ENCODE peak calls at places on chromosomes 3 and 15, in six cellular contexts. One of them, this sample, is unnamed. For H3K36me3 and H3K27me3, the result is how much of the 10 kb centered on the place peaks cover.

GRCh38 chr3:23389089-23389488 is 186.0 kb downstream of the UBE2E2 start:
- DNase-seq in neural progenitor cell: no peak
- DNase-seq in HCT116: no peak
- DNase-seq in body of pancreas: no peak
- DNase-seq in tibial artery: no peak
- DNase-seq in uterus: no peak
- DNase-seq in this sample: no peak

GRCh38 chr3:139982404-139982803 is 47.4 kb downstream of the CLSTN2 start:
- DNase-seq in neural progenitor cell: peak
- DNase-seq in HCT116: no peak
- DNase-seq in body of pancreas: no peak
- DNase-seq in tibial artery: no peak
- DNase-seq in uterus: no peak
- DNase-seq in this sample: peak

GRCh38 chr3:136197159-136197715 is 1.1 kb upstream of the MSL2 start:
- DNase-seq in neural progenitor cell: no peak
- DNase-seq in HCT116: no peak
- DNase-seq in body of pancreas: no peak
- DNase-seq in tibial artery: no peak
- DNase-seq in uterus: no peak
- DNase-seq in this sample: no peak

GRCh38 chr3:50303038-50303815 is at the start of gene HYAL1:
- DNase-seq in neural progenitor cell: peak
- DNase-seq in HCT116: peak
- DNase-seq in body of pancreas: peak
- DNase-seq in tibial artery: no peak
- DNase-seq in uterus: peak
- DNase-seq in this sample: peak

GRCh38 chr15:38877471-38877870 is 312.9 kb upstream of the RASGRP1 start:
- DNase-seq in neural progenitor cell: no peak
- DNase-seq in HCT116: no peak
- DNase-seq in body of pancreas: no peak
- DNase-seq in tibial artery: no peak
- DNase-seq in uterus: no peak
- DNase-seq in this sample: no peak

GRCh38 chr3:157088506-157089454 is 71.2 kb downstream of the CCNL1 start:
- DNase-seq in neural progenitor cell: peak
- DNase-seq in HCT116: peak
- DNase-seq in body of pancreas: peak
- DNase-seq in tibial artery: peak
- DNase-seq in uterus: peak
- DNase-seq in this sample: peak

GRCh38 chr15:68252925-68253534 is 23.5 kb upstream of the CLN6 start:
- DNase-seq in neural progenitor cell: peak
- DNase-seq in HCT116: peak
- DNase-seq in body of pancreas: peak
- DNase-seq in tibial artery: peak
- DNase-seq in uterus: peak
- DNase-seq in this sample: no peak

GRCh38 chr15:61146643-61147230 is 82.4 kb downstream of the RORA start:
- DNase-seq in neural progenitor cell: peak
- DNase-seq in HCT116: no peak
- DNase-seq in body of pancreas: no peak
- DNase-seq in tibial artery: no peak
- DNase-seq in uterus: no peak
- DNase-seq in this sample: no peak

GRCh38 chr15:72722071-72722696 is 36.2 kb downstream of the BBS4 start:
- DNase-seq in neural progenitor cell: peak
- DNase-seq in HCT116: peak
- DNase-seq in body of pancreas: peak
- DNase-seq in tibial artery: peak
- DNase-seq in uterus: peak
- DNase-seq in this sample: peak

GRCh38 chr3:49593046-49593445 is 38.8 kb downstream of the BSN start:
- DNase-seq in neural progenitor cell: no peak
- DNase-seq in HCT116: no peak
- DNase-seq in body of pancreas: no peak
- DNase-seq in tibial artery: no peak
- DNase-seq in uterus: no peak
- DNase-seq in this sample: no peak

GRCh38 chr3:37704129-37704528 is 157.6 kb upstream of the CTDSPL start:
- DNase-seq in neural progenitor cell: no peak
- DNase-seq in HCT116: no peak
- DNase-seq in body of pancreas: no peak
- DNase-seq in tibial artery: no peak
- DNase-seq in uterus: no peak
- DNase-seq in this sample: no peak

GRCh38 chr3:12842469-12842868 is 1.1 kb upstream of the RPL32 start:
- DNase-seq in neural progenitor cell: no peak
- DNase-seq in HCT116: no peak
- DNase-seq in body of pancreas: no peak
- DNase-seq in tibial artery: no peak
- DNase-seq in uterus: no peak
- DNase-seq in this sample: no peak

GRCh38 chr3:10289077-10289476 is 3.7 kb downstream of the GHRL start:
- DNase-seq in neural progenitor cell: no peak
- DNase-seq in HCT116: no peak
- DNase-seq in body of pancreas: no peak
- DNase-seq in tibial artery: no peak
- DNase-seq in uterus: no peak
- DNase-seq in this sample: no peak
- H3K36me3 ChIP-seq in neural progenitor cell: under half
- H3K36me3 ChIP-seq in HCT116: under half
- H3K36me3 ChIP-seq in body of pancreas: under half
- H3K36me3 ChIP-seq in tibial artery: under half
- H3K36me3 ChIP-seq in uterus: under half
- H3K36me3 ChIP-seq in this sample: under half

GRCh38 chr3:128539376-128539775 is 46.4 kb upstream of the GATA2 start:
- DNase-seq in neural progenitor cell: no peak
- DNase-seq in HCT116: no peak
- DNase-seq in body of pancreas: no peak
- DNase-seq in tibial artery: no peak
- DNase-seq in uterus: no peak
- DNase-seq in this sample: no peak
- H3K27me3 ChIP-seq in neural progenitor cell: under half
- H3K27me3 ChIP-seq in HCT116: under half
- H3K27me3 ChIP-seq in body of pancreas: under half
- H3K27me3 ChIP-seq in tibial artery: under half
- H3K27me3 ChIP-seq in uterus: under half
- H3K27me3 ChIP-seq in this sample: under half

DNA sequence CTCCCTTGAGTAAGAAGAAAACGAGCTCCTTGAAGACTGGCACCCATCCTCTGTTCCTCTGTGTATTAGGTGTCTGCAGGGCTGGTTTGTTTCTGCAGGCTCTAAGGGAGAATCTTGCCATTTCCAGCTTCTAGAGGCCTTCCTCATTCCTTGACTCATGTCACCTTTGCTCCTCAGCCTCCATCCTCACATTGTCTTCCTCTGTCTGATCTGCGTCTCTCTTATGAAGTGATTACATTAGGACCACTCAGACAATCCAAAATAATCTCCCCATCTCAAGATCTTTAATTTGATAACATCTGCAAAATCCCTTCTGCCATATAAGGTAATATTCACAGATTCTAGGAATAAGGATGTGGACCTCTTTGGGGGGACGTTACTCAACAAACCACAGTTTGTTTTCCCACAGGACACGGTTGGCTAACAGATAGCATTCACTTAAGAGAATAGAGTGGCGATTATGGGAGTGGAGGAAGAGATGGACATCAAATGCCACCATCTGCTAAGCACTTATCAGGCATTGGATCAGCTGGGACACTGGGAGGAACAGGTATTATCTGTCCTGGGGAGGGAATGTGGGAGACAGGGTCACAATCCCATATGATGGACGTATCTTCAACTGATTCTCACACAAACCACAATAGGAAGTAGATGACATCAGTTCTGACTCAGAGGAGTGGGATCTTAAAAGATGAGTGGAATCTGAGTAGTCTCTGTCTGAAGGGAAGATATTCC is 17.2 kb downstream of the ARHGAP31 start:
- DNase-seq in neural progenitor cell: no peak
- DNase-seq in HCT116: no peak
- DNase-seq in body of pancreas: no peak
- DNase-seq in tibial artery: no peak
- DNase-seq in uterus: no peak
- DNase-seq in this sample: no peak
- TF ChIP-seq CTCF in neural progenitor cell: no peak
- TF ChIP-seq CTCF in HCT116: no peak
- TF ChIP-seq CTCF in body of pancreas: no peak
- TF ChIP-seq CTCF in tibial artery: no peak
- TF ChIP-seq CTCF in uterus: no peak
- TF ChIP-seq CTCF in this sample: no peak

GRCh38 chr3:10280177-10280529 is 12.6 kb downstream of the GHRL start:
- DNase-seq in neural progenitor cell: no peak
- DNase-seq in HCT116: no peak
- DNase-seq in body of pancreas: no peak
- DNase-seq in tibial artery: no peak
- DNase-seq in uterus: no peak
- DNase-seq in this sample: no peak
- H3K36me3 ChIP-seq in neural progenitor cell: under half
- H3K36me3 ChIP-seq in HCT116: under half
- H3K36me3 ChIP-seq in body of pancreas: under half
- H3K36me3 ChIP-seq in tibial artery: half or more
- H3K36me3 ChIP-seq in uterus: under half
- H3K36me3 ChIP-seq in this sample: under half

GRCh38 chr3:159785276-159785675 is 203.4 kb upstream of the IL12A start:
- DNase-seq in neural progenitor cell: no peak
- DNase-seq in HCT116: no peak
- DNase-seq in body of pancreas: no peak
- DNase-seq in tibial artery: no peak
- DNase-seq in uterus: no peak
- DNase-seq in this sample: peak

GRCh38 chr3:159783780-159784747 is 204.6 kb upstream of the IL12A start:
- DNase-seq in neural progenitor cell: no peak
- DNase-seq in HCT116: no peak
- DNase-seq in body of pancreas: no peak
- DNase-seq in tibial artery: no peak
- DNase-seq in uterus: no peak
- DNase-seq in this sample: peak

GRCh38 chr3:159779883-159780282 is 208.8 kb upstream of the IL12A start:
- DNase-seq in neural progenitor cell: no peak
- DNase-seq in HCT116: no peak
- DNase-seq in body of pancreas: no peak
- DNase-seq in tibial artery: no peak
- DNase-seq in uterus: no peak
- DNase-seq in this sample: no peak

GRCh38 chr3:159781867-159782266 is 206.8 kb upstream of the IL12A start:
- DNase-seq in neural progenitor cell: no peak
- DNase-seq in HCT116: no peak
- DNase-seq in body of pancreas: no peak
- DNase-seq in tibial artery: no peak
- DNase-seq in uterus: no peak
- DNase-seq in this sample: peak

DNA sequence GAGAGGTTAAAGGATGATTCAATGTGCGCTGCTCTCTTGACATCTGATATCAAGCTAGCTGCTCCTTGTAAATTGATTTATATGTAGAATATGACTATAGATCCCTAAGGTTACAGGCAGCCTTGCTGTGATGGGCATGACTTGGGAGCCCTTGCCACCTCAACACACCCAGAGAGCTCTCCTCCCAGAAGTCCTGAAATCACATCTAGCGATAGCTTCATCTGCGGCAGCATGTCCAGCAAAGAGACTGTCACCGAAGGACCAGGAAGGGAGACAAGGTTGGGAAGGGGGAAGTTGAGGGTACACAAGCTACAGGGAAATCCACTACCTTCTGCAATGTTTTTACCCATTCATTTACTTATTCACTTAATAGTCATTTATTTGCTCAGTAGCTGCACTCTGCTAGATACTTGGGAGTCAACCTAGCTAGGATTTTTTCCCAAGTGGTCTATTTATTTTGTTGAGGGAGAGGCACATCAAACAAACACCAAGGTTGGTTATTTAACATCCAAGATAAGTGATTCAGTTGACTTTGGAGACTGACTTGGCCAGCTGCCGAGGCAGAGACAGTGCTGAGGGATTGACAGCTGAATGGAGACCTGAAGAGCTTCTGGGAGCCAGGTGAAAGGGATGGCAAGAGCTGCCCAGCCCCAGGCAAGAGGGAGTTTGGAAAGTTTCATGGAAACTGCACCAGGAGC is 205.8 kb upstream of the IL12A start:
- DNase-seq in neural progenitor cell: no peak
- DNase-seq in HCT116: no peak
- DNase-seq in body of pancreas: no peak
- DNase-seq in tibial artery: no peak
- DNase-seq in uterus: no peak
- DNase-seq in this sample: no peak
- H3K27me3 ChIP-seq in neural progenitor cell: under half
- H3K27me3 ChIP-seq in HCT116: under half
- H3K27me3 ChIP-seq in body of pancreas: under half
- H3K27me3 ChIP-seq in tibial artery: under half
- H3K27me3 ChIP-seq in uterus: under half
- H3K27me3 ChIP-seq in this sample: under half

GRCh38 chr15:88337993-88338392 is 81.5 kb upstream of the NTRK3 start:
- DNase-seq in neural progenitor cell: peak
- DNase-seq in HCT116: no peak
- DNase-seq in body of pancreas: no peak
- DNase-seq in tibial artery: no peak
- DNase-seq in uterus: no peak
- DNase-seq in this sample: no peak
- TF ChIP-seq CTCF in neural progenitor cell: peak
- TF ChIP-seq CTCF in HCT116: no peak
- TF ChIP-seq CTCF in body of pancreas: no peak
- TF ChIP-seq CTCF in tibial artery: no peak
- TF ChIP-seq CTCF in uterus: no peak
- TF ChIP-seq CTCF in this sample: no peak

DNA sequence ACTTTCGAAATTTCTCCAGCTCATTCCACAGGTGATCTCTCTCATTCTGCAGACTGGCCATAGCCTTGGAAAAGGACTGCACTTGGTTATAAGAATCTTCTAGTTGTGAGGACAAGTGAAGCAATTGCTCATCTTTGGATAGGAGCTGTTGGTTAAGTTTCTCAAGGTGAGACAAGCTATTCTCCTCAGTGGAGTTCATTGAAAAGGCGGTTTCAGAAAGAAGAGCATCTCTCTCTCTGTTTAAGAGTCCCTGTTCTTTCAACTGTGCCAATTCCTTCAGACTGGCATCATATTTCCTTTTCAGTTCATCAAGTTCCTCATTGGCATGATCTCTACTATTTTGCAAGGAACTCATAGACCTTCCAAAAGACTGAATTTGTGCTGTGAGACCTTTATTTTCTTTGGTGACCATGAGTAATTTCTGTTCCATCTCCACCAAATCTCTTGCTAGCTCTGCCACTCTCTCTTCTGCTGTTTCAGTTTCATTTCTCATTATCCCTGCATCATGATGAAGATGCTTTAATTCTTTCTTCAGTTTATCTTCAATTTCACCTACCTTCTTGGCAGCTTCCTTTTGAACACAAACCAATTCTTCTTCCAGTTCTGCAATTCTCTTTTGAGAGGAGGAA is 30.2 kb upstream of the HCLS1 start:
- DNase-seq in neural progenitor cell: no peak
- DNase-seq in HCT116: no peak
- DNase-seq in body of pancreas: no peak
- DNase-seq in tibial artery: no peak
- DNase-seq in uterus: no peak
- DNase-seq in this sample: no peak
- H3K36me3 ChIP-seq in neural progenitor cell: under half
- H3K36me3 ChIP-seq in HCT116: under half
- H3K36me3 ChIP-seq in body of pancreas: under half
- H3K36me3 ChIP-seq in tibial artery: under half
- H3K36me3 ChIP-seq in uterus: under half
- H3K36me3 ChIP-seq in this sample: under half

This sample was measured in Caco-2.